ENCODE peak calls at places on chromosomes 4 and X, in five cellular contexts. O, G, U, W and F are unnamed samples. For H3K4me1, H3K27me3 and H3K36me3, the result is how much of the 10 kb centered on the place peaks cover.

GRCh38 chrX:53321216-53321942 is 40.0 kb upstream of the IQSEC2 start:
- DNase-seq in W (no peak), U (no peak), G (peak), O (no peak), F (no peak)

GRCh38 chrX:117510453-117510852 is 606.2 kb downstream of the KLHL13 start:
- DNase-seq in U (no peak), G (no peak), O (no peak), W (no peak), F (no peak)

GRCh38 chr4:38489924-38490639 is 173.9 kb upstream of the KLF3 start:
- DNase-seq in W (no peak), O (no peak), U (peak), G (no peak), F (peak)

GRCh38 chrX:12138366-12139313 is at the start of gene FRMPD4:
- DNase-seq in G (no peak), U (no peak), W (no peak), O (no peak), F (peak)

GRCh38 chr4:52996261-52997131 is 134.4 kb downstream of the RASL11B start:
- DNase-seq in O (no peak), G (no peak), U (no peak), W (no peak), F (no peak)

GRCh38 chr4:140052050-140052449 is 101.9 kb downstream of the MAML3 start:
- DNase-seq in G (peak), O (peak), U (peak), W (no peak), F (peak)

GRCh38 chr4:57501715-57502114 is 391.5 kb upstream of the IGFBP7 start:
- DNase-seq in U (no peak), O (no peak), W (no peak), G (no peak), F (peak)

GRCh38 chr4:153209410-153209809 is 5.2 kb downstream of the TRIM2 start:
- DNase-seq in W (no peak), U (no peak), O (no peak), G (no peak), F (no peak)

GRCh38 chr4:5734841-5735240 is 23.8 kb downstream of the EVC start:
- DNase-seq in G (no peak), O (no peak), U (no peak), W (no peak), F (no peak)

GRCh38 chr4:4704267-4704666 is 155.2 kb upstream of the MSX1 start:
- DNase-seq in G (no peak), W (no peak), O (no peak), U (no peak), F (no peak)

GRCh38 chr4:8115916-8116315 is 42.7 kb downstream of the ABLIM2 start:
- DNase-seq in G (no peak), W (no peak), U (no peak), O (no peak), F (no peak)

GRCh38 chrX:30806187-30806728 is 82.8 kb downstream of the TAB3 start:
- DNase-seq in U (no peak), O (no peak), G (no peak), W (no peak), F (peak)

GRCh38 chrX:10569946-10570345 is 50.4 kb downstream of the MID1 start:
- DNase-seq in W (no peak), U (no peak), G (no peak), O (no peak), F (peak)

GRCh38 chr4:107863850-107864371 is 39.2 kb downstream of the SGMS2 start:
- DNase-seq in O (no peak), G (peak), W (no peak), U (no peak), F (peak)

GRCh38 chr4:38896940-38897339 is 29.3 kb downstream of the FAM114A1 start:
- DNase-seq in U (no peak), G (no peak), W (no peak), O (no peak), F (no peak)

GRCh38 chr4:92968556-92968955 is 664.8 kb downstream of the GRID2 start:
- DNase-seq in G (no peak), O (no peak), W (no peak), U (no peak), F (no peak)

GRCh38 chr4:1246901-1247810 is 1.8 kb downstream of the CTBP1 start:
- DNase-seq in U (no peak), G (peak), O (no peak), W (peak), F (peak)

GRCh38 chrX:7068939-7069367 is 78.6 kb upstream of the STS start:
- DNase-seq in O (no peak), W (no peak), U (no peak), G (no peak), F (peak)

GRCh38 chrX:49155243-49155899 is 7.2 kb upstream of the MAGIX start:
- DNase-seq in U (peak), G (no peak), W (no peak), O (no peak), F (peak)

GRCh38 chr4:81723927-81724587 is 252.3 kb upstream of the RASGEF1B start:
- DNase-seq in U (peak), W (no peak), G (peak), O (no peak), F (peak)

GRCh38 chrX:138150709-138151108 is 560.8 kb downstream of the FGF13 start:
- DNase-seq in U (no peak), W (no peak), G (no peak), O (no peak), F (no peak)

GRCh38 chr4:168408620-168409019 is 71.7 kb downstream of the DDX60L start:
- DNase-seq in U (no peak), O (peak), G (no peak), W (peak), F (peak)

GRCh38 chrX:53456254-53456653 is 22.1 kb upstream of the HSD17B10 start:
- DNase-seq in W (no peak), O (no peak), U (no peak), G (no peak), F (peak)

GRCh38 chrX:149759824-149760223 is 14.0 kb upstream of the HSFX1 start:
- DNase-seq in G (no peak), W (no peak), U (no peak), O (no peak), F (no peak)

GRCh38 chrX:20026278-20026677 is 35.4 kb upstream of the BCLAF3 start:
- DNase-seq in U (no peak), O (peak), W (no peak), G (no peak), F (peak)

GRCh38 chr4:54167508-54167907 is 61.6 kb upstream of the PDGFRA start:
- DNase-seq in U (no peak), O (no peak), G (no peak), W (no peak), F (no peak)

GRCh38 chrX:65744965-65745364 is 77.5 kb downstream of the MSN start:
- DNase-seq in G (no peak), W (no peak), O (no peak), U (no peak), F (peak)

GRCh38 chr4:188107931-188108843 is 1.2 kb downstream of the TRIML2 start:
- DNase-seq in W (no peak), O (no peak), U (no peak), G (no peak), F (peak)

GRCh38 chr4:151862766-151863165 is 102.0 kb upstream of the GATB start:
- DNase-seq in G (no peak), W (no peak), O (no peak), U (no peak), F (peak)

GRCh38 chr4:88320174-88320779 is 35.9 kb upstream of the PPM1K start:
- DNase-seq in W (no peak), U (no peak), O (no peak), G (no peak), F (peak)

GRCh38 chr4:101307901-101308300 is 39.4 kb downstream of the PPP3CA start:
- DNase-seq in G (no peak), W (no peak), U (no peak), O (no peak), F (peak)

GRCh38 chrX:2452317-2452784 is 48.4 kb downstream of the DHRSX start:
- DNase-seq in G (no peak), U (no peak), O (no peak), W (no peak), F (no peak)

GRCh38 chr4:105605493-105605892 is 53.1 kb downstream of the ARHGEF38 start:
- DNase-seq in W (no peak), G (no peak), U (no peak), O (no peak), F (peak)

GRCh38 chr4:123819362-123820035 is 422.9 kb downstream of the SPRY1 start:
- DNase-seq in U (no peak), O (no peak), W (no peak), G (no peak), F (peak)

GRCh38 chrX:41664307-41665299 is 24.2 kb upstream of the GPR34 start:
- DNase-seq in W (no peak), U (no peak), G (no peak), O (no peak), F (no peak)

DNA sequence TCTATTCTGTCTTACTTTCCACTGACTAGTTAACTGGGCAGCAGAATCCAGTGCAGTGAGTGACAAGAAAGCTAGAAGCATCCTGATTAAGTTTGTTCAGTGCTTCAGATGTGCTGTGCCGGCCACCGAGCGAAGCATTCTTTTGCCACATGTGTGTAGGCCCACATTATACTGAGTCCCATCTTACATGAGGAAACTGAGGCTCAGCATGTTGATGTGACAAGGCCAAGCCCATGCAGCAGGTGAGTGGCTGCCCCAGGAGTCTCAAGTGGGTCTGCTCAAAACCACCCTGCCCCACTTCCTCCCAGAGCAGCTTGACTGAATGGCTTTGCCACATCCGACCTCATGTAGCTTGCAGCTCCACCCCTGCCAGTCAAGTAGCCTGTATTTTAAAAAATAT is 50.5 kb downstream of the RHOH start:
- DNase-seq in U (no peak), O (no peak), G (no peak), W (no peak), F (no peak)
- H3K4me1 ChIP-seq in U (half or more), O (under half), G (under half), W (under half), F (under half)

DNA sequence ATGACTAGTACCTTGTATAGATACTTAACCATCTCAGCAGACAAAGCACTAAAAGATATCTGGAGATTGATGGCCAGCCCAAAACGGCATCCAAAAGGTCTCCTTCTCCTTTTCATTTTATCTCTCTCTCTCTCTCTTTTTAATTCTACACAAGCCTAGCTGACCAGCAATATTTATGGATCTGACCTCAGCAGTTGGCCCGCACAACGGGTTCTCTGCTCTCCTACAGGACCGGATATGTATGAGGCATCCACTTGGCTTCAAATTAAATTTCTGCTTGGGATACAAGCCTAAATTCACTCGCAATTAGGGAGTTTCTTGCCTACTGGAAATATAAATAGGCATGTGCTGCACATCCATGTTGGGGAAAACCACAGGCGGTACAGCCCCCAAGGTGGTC is 22.5 kb upstream of the CT55 start:
- DNase-seq in W (no peak), U (no peak), O (no peak), G (no peak), F (no peak)
- H3K27me3 ChIP-seq in W (under half), U (under half), O (under half), G (under half), F (under half)

GRCh38 chr4:76729991-76730390 is 168.0 kb downstream of the SOWAHB start:
- DNase-seq in O (no peak), G (no peak), W (no peak), U (no peak), F (no peak)
- H3K36me3 ChIP-seq in O (under half), G (under half), W (under half), U (under half), F (under half)

GRCh38 chr4:26862381-26862915 is 1.8 kb downstream of the STIM2 start:
- DNase-seq in W (no peak), U (no peak), O (no peak), G (no peak), F (peak)

GRCh38 chr4:26860922-26861433 is 337 bp downstream of the STIM2 start:
- DNase-seq in O (no peak), G (peak), W (peak), U (peak), F (peak)

GRCh38 chr4:26864904-26865303 is 4.3 kb downstream of the STIM2 start:
- DNase-seq in G (no peak), W (no peak), U (no peak), O (no peak), F (no peak)

GRCh38 chr4:26861434-26862186 is 969 bp downstream of the STIM2 start:
- DNase-seq in O (no peak), G (peak), W (peak), U (peak), F (peak)

GRCh38 chr4:26863512-26863911 is 2.9 kb downstream of the STIM2 start:
- DNase-seq in U (no peak), O (no peak), W (no peak), G (no peak), F (peak)
- H3K4me1 ChIP-seq in U (half or more), O (under half), W (half or more), G (under half), F (under half)

DNA sequence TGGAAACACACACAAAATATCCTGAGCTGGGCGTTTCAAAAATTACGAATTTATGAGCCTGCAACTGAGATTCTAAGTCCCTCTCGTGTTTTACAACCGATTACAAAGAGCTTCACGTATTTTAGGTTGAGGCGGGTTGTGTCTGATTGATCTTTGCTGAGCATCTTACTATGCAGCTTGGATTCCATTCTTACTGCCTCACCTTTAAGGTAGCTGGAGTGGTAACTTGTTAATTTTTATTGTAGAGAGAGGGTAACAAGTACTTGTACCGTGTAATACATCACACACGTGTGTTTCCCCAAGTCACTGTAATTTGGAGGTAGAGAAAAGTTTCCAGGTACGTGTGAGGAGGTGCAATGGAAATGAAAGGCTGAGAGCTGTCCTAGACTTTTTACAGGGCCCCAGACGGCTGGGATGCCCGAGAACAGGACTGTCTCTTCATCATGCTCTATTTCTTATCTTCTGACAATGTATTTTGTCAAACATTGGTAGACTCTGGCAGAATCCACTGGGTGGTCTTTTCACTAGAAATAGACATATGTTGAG is 97.8 kb upstream of the TENM3 start:
- DNase-seq in W (no peak), U (no peak), G (no peak), O (no peak), F (peak)
- H3K27me3 ChIP-seq in W (half or more), U (under half), G (under half), O (under half), F (under half)

GRCh38 chr4:6880691-6881090 is 28.9 kb upstream of the TBC1D14 start:
- DNase-seq in G (no peak), U (no peak), O (no peak), W (no peak), F (no peak)

GRCh38 chr4:6876440-6876839 is 33.2 kb upstream of the TBC1D14 start:
- DNase-seq in W (no peak), O (no peak), G (no peak), U (no peak), F (no peak)

GRCh38 chr4:6875431-6875831 is 34.2 kb upstream of the TBC1D14 start:
- DNase-seq in G (no peak), O (no peak), W (no peak), U (no peak), F (no peak)

GRCh38 chr4:6877070-6877469 is 32.6 kb upstream of the TBC1D14 start:
- DNase-seq in W (no peak), O (no peak), G (no peak), U (no peak), F (no peak)

GRCh38 chr4:6878451-6879059 is 31.1 kb upstream of the TBC1D14 start:
- DNase-seq in G (no peak), O (no peak), U (no peak), W (no peak), F (peak)
- H3K36me3 ChIP-seq in G (half or more), O (under half), U (half or more), W (half or more), F (under half)